ENCODE peak calls at places on chromosomes 4 and X, in ten cellular contexts. O, Y, U, Q, A, M, S, J, I and D are unnamed samples. For H3K27me3 and H3K36me3, the result is how much of the 10 kb centered on the place peaks cover.

GRCh38 chr4:10093801-10094552 is 22.6 kb downstream of the WDR1 start:
- DNase-seq in I (no peak), U (no peak), M (no peak), Y (peak), A (no peak), J (peak), S (no peak), O (peak), Q (no peak), D (peak)

GRCh38 chr4:101411926-101412325 is 64.6 kb upstream of the PPP3CA start:
- DNase-seq in I (no peak), Q (no peak), J (no peak), S (no peak), U (no peak), M (no peak), A (no peak), Y (no peak), O (no peak), D (peak)

GRCh38 chr4:1072830-1073446 is 40.4 kb downstream of the RNF212 start:
- DNase-seq in J (peak), Q (peak), O (no peak), S (peak), I (peak), A (peak), Y (peak), U (peak), M (peak), D (peak)

GRCh38 chr4:55635760-55636621 is at the start of gene NMU:
- DNase-seq in J (no peak), U (no peak), M (peak), O (peak), Q (no peak), I (peak), Y (peak), S (peak), A (peak), D (peak)

GRCh38 chr4:83618431-83618830 is 82.5 kb downstream of the GPAT3 start:
- DNase-seq in M (peak), O (peak), Q (no peak), U (no peak), A (no peak), J (peak), Y (peak), S (no peak), I (no peak), D (peak)

GRCh38 chr4:113837397-113837796 is 75.9 kb upstream of the CAMK2D start:
- DNase-seq in A (no peak), I (no peak), U (no peak), Y (peak), S (no peak), O (no peak), M (no peak), J (peak), Q (no peak), D (peak)

GRCh38 chr4:189092596-189092995 is 848.1 kb upstream of the FRG1 start:
- DNase-seq in S (no peak), Q (no peak), I (no peak), U (no peak), A (no peak), Y (no peak), J (peak), O (no peak), M (no peak), D (no peak)

GRCh38 chr4:28378109-28378830 is 1517.6 kb downstream of the STIM2 start:
- DNase-seq in U (no peak), A (no peak), O (no peak), S (no peak), Q (no peak), J (no peak), Y (no peak), I (no peak), M (no peak), D (no peak)

GRCh38 chr4:879730-880079 is 52.4 kb downstream of the GAK start:
- DNase-seq in S (no peak), Q (no peak), M (no peak), O (no peak), J (no peak), A (no peak), U (no peak), I (no peak), Y (no peak), D (no peak)

GRCh38 chrX:7205037-7205577 is 57.2 kb upstream of the PUDP start:
- DNase-seq in J (no peak), I (no peak), U (no peak), S (no peak), A (no peak), Y (no peak), M (no peak), Q (no peak), O (no peak), D (no peak)

GRCh38 chrX:40415675-40416074 is 165.1 kb upstream of the ATP6AP2 start:
- DNase-seq in A (no peak), Q (no peak), S (peak), Y (no peak), M (no peak), I (no peak), U (no peak), O (no peak), J (no peak), D (no peak)

GRCh38 chr4:73139991-73140390 is 70.5 kb upstream of the COX18 start:
- DNase-seq in O (no peak), Q (no peak), A (no peak), M (no peak), U (no peak), Y (no peak), S (no peak), J (peak), I (no peak), D (no peak)

GRCh38 chr4:13261486-13262257 is 222.5 kb downstream of the RAB28 start:
- DNase-seq in Q (no peak), Y (no peak), O (no peak), A (no peak), J (no peak), I (no peak), M (no peak), U (no peak), S (no peak), D (no peak)

GRCh38 chr4:52173470-52174055 is 122.5 kb downstream of the SPATA18 start:
- DNase-seq in U (no peak), Q (no peak), M (no peak), O (peak), J (no peak), Y (no peak), S (no peak), A (peak), I (peak), D (no peak)

GRCh38 chr4:6938758-6939201 is 29.2 kb downstream of the TBC1D14 start:
- DNase-seq in O (peak), A (peak), U (no peak), M (no peak), I (peak), J (no peak), Y (no peak), S (no peak), Q (no peak), D (no peak)

GRCh38 chr4:56976878-56977320 is 507 bp downstream of the NOA1 start:
- DNase-seq in O (no peak), S (peak), A (peak), I (peak), Q (no peak), Y (peak), U (peak), J (no peak), M (peak), D (peak)

GRCh38 chr4:33628296-33628695 is 2616.0 kb downstream of the ARAP2 start:
- DNase-seq in J (no peak), Y (no peak), S (no peak), O (no peak), M (no peak), A (no peak), Q (no peak), I (no peak), U (no peak), D (no peak)

GRCh38 chrX:42740456-42740855 is 37.5 kb downstream of the PPP1R2C start:
- DNase-seq in U (no peak), I (no peak), A (no peak), J (no peak), O (no peak), S (no peak), Q (no peak), M (no peak), Y (no peak), D (no peak)

GRCh38 chr4:174926958-174927357 is 8.8 kb downstream of the ADAM29 start:
- DNase-seq in M (no peak), I (no peak), O (no peak), Y (no peak), S (no peak), Q (no peak), J (no peak), A (no peak), U (no peak), D (peak)

GRCh38 chrX:24294619-24295018 is 19.2 kb downstream of the SUPT20HL2 start:
- DNase-seq in O (no peak), I (peak), S (peak), Y (peak), J (no peak), M (no peak), Q (no peak), U (no peak), A (no peak), D (no peak)

GRCh38 chr4:164700471-164700870 is 53.5 kb upstream of the SMIM31 start:
- DNase-seq in J (no peak), I (peak), A (no peak), Y (no peak), Q (no peak), M (no peak), U (no peak), S (peak), O (no peak), D (peak)

GRCh38 chr4:113593400-113594230 is 167.9 kb downstream of the CAMK2D start:
- DNase-seq in Y (no peak), I (no peak), U (no peak), A (no peak), S (no peak), Q (no peak), O (no peak), M (no peak), J (no peak), D (no peak)

GRCh38 chr4:119517361-119518229 is 111.0 kb downstream of the PDE5A start:
- DNase-seq in I (no peak), Y (peak), M (no peak), J (peak), U (no peak), S (no peak), A (no peak), Q (no peak), O (no peak), D (no peak)

GRCh38 chr4:114997596-114997995 is 115.8 kb downstream of the NDST4 start:
- DNase-seq in O (no peak), U (no peak), S (no peak), Y (no peak), I (no peak), J (no peak), M (no peak), A (no peak), Q (no peak), D (peak)

GRCh38 chrX:133722756-133723155 is 262.6 kb downstream of the GPC3 start:
- DNase-seq in Y (no peak), M (no peak), U (no peak), I (no peak), S (no peak), O (no peak), J (no peak), A (no peak), Q (no peak), D (no peak)

GRCh38 chr4:176186721-176187395 is 8.5 kb downstream of the SPATA4 start:
- DNase-seq in I (no peak), U (no peak), S (no peak), A (no peak), O (no peak), M (no peak), Q (no peak), Y (no peak), J (no peak), D (no peak)

GRCh38 chrX:25144043-25144940 is 128.5 kb upstream of the ARX start:
- DNase-seq in O (peak), M (peak), Y (peak), I (peak), J (peak), Q (peak), A (peak), U (no peak), S (peak), D (peak)

GRCh38 chr4:91936301-91936700 is 367.5 kb upstream of the GRID2 start:
- DNase-seq in S (no peak), M (no peak), Q (no peak), I (peak), A (no peak), U (no peak), O (no peak), Y (peak), J (peak), D (peak)

GRCh38 chr4:182695842-182696241 is 221.3 kb downstream of the DCTD start:
- DNase-seq in A (no peak), Y (no peak), U (no peak), Q (no peak), S (no peak), M (no peak), J (peak), O (no peak), I (no peak), D (peak)

GRCh38 chr4:1368421-1369090 is 21.5 kb downstream of the UVSSA start:
- DNase-seq in J (no peak), U (no peak), A (peak), I (no peak), Q (no peak), Y (no peak), S (peak), O (no peak), M (peak), D (no peak)

GRCh38 chr4:1414831-1415680 is 8.8 kb upstream of the NKX1-1 start:
- DNase-seq in M (no peak), Q (no peak), O (peak), Y (peak), A (no peak), J (no peak), S (no peak), I (peak), U (no peak), D (no peak)

GRCh38 chrX:20680998-20681397 is 414.3 kb upstream of the RPS6KA3 start:
- DNase-seq in S (no peak), J (no peak), U (no peak), Q (no peak), O (no peak), A (no peak), Y (no peak), M (no peak), I (no peak), D (peak)

GRCh38 chr4:15161439-15161838 is 159.2 kb downstream of the CPEB2 start:
- DNase-seq in J (no peak), Y (no peak), S (no peak), O (no peak), U (no peak), Q (no peak), M (no peak), I (no peak), A (no peak), D (no peak)

GRCh38 chr4:15162046-15162445 is 159.8 kb downstream of the CPEB2 start:
- DNase-seq in S (no peak), Y (no peak), J (no peak), Q (no peak), O (no peak), M (no peak), A (no peak), I (no peak), U (no peak), D (no peak)

GRCh38 chr4:15163284-15163645 is 161.0 kb downstream of the CPEB2 start:
- DNase-seq in J (no peak), M (no peak), S (no peak), O (no peak), A (no peak), U (no peak), Q (no peak), I (no peak), Y (no peak), D (no peak)

GRCh38 chr4:15164571-15164970 is 162.3 kb downstream of the CPEB2 start:
- DNase-seq in A (no peak), U (no peak), O (no peak), M (no peak), J (peak), S (no peak), Q (no peak), I (no peak), Y (no peak), D (peak)

GRCh38 chr4:15162465-15163283 is 160.4 kb downstream of the CPEB2 start:
- DNase-seq in I (no peak), U (no peak), Y (peak), S (no peak), O (no peak), M (no peak), J (peak), Q (no peak), A (no peak), D (peak)
- TF ChIP-seq CTCF in I (peak), U (peak), Y (peak), S (peak), O (peak), M (peak), J (peak), Q (peak), A (peak), D (peak)

GRCh38 chr4:139839664-139840063 is 174.0 kb downstream of the MGST2 start:
- DNase-seq in Y (no peak), S (peak), Q (no peak), A (no peak), J (no peak), M (no peak), I (no peak), U (no peak), O (no peak), D (no peak)
- H3K27me3 ChIP-seq in Y (under half), S (under half), Q (under half), A (under half), J (under half), M (under half), I (under half), U (under half), O (under half), D (under half)

GRCh38 chrX:154363706-154364439 is 10.6 kb downstream of the FLNA start:
- DNase-seq in Q (no peak), S (no peak), I (no peak), Y (no peak), J (no peak), U (no peak), M (no peak), O (no peak), A (no peak), D (no peak)
- H3K36me3 ChIP-seq in Q (under half), S (half or more), I (under half), Y (under half), J (half or more), U (half or more), M (under half), O (under half), A (half or more), D (half or more)

GRCh38 chr4:183838987-183839712 is 66.0 kb upstream of the STOX2 start:
- DNase-seq in J (peak), U (no peak), I (no peak), S (no peak), Q (no peak), A (no peak), Y (peak), O (no peak), M (no peak), D (peak)
- TF ChIP-seq CTCF in J (peak), U (no peak), I (no peak), S (peak), Q (no peak), A (no peak), Y (peak), O (no peak), M (peak), D (peak)

DNA sequence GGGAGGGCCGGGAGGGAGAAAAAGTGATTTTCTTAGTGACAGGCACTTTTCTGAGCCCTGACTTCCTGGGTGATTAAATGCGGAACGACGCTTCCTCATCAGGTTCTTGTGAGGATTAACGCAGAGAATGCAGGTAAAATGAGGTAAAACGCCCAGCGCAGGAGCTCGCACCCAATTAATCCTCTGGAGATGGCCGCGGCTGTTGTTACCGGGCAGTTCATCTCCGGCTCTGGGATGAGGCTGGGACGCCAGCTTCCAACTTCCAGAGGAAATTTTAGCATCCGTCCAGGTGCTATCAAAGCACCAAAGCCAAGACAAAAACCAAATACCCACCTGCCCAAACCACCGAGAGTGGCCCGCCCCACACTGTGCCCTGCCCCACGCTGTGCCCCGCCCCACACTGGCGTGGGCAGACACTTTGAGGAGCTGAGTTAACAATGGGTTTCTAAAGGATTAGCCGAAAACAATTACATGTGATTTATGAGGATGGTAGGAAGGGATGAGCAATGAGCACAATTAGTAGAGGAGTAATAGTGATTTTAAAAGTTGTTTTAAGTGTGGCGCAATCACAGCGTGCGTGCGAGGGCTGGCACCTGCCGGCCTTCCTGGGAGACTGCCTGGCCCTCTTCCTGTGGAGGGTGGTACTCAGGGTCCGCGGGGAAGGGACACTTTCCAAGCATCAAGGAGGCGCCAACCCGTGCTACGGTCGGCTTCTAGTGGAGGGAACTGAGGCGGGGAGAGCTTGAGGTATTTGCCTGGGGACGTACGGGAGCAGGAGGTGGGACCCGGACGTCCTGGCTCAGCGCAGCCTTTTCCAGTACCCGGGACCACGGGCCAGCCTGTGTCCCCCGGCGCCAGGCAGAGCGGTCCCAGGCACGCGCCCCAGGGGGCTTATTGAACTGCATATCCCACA is 41.6 kb upstream of the ADRA2C start:
- DNase-seq in U (no peak), I (no peak), S (no peak), A (no peak), O (peak), Q (no peak), Y (no peak), M (no peak), J (no peak), D (no peak)
- H3K27me3 ChIP-seq in U (under half), I (under half), S (under half), A (under half), O (under half), Q (under half), Y (under half), M (under half), J (half or more), D (under half)

GRCh38 chr4:2497931-2498330 is 29.0 kb downstream of the RNF4 start:
- DNase-seq in I (no peak), Q (no peak), U (no peak), S (no peak), A (no peak), M (no peak), J (no peak), Y (no peak), O (no peak), D (no peak)

GRCh38 chr4:2494992-2495391 is 26.1 kb downstream of the RNF4 start:
- DNase-seq in M (no peak), Y (no peak), I (no peak), U (no peak), J (no peak), O (no peak), Q (no peak), S (no peak), A (no peak), D (no peak)

GRCh38 chr4:2500547-2500946 is 31.6 kb downstream of the RNF4 start:
- DNase-seq in O (no peak), J (peak), A (no peak), Y (no peak), M (no peak), U (no peak), Q (no peak), I (no peak), S (no peak), D (no peak)

GRCh38 chr4:2501034-2501594 is 32.2 kb downstream of the RNF4 start:
- DNase-seq in U (no peak), S (no peak), A (no peak), I (no peak), Q (no peak), M (no peak), J (no peak), O (no peak), Y (no peak), D (no peak)

DNA sequence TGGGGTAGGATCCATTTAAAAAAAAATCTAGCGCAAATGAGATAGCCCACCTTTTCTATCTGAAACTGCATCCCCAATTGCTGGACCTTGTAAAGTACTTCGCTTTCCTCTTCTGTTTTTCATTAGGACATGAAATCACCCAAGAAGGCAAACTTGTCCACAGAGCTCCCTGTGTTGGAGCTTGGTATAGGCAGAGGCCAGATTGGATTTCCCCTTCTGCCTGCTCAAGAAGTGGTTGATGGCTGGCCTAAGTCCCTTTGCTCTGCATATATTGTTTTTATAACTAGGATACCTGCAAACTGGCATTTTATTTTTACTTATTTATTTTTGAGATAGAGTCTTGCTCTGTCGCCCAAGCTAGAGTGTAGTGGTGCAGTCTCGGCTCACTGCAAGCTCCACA is 28.4 kb downstream of the RNF4 start:
- DNase-seq in U (no peak), A (no peak), I (no peak), Y (no peak), S (no peak), J (no peak), O (no peak), M (no peak), Q (no peak), D (no peak)
- H3K36me3 ChIP-seq in U (under half), A (half or more), I (under half), Y (under half), S (half or more), J (half or more), O (half or more), M (under half), Q (under half), D (under half)

DNA sequence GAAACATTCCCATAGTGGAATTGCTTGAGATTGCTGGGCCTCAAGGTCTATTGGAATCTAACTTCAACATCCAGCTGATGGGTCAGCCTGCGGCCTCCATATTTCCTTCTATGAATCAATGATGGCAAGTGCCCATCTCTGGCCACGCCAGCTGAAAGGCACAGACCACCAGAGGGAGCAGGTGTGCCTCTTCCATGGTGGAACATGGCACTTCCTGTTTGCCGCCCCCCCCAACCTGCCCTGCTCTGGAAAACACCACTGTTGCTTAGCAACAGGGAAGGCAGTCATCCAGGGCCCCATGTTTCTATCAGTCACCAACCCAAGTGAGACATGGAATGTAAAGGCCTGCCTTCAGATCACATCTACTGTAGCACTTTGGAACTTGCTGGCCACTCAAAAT is 11.6 kb downstream of the PAGE4 start:
- DNase-seq in O (peak), Y (peak), A (no peak), J (peak), Q (peak), S (peak), I (peak), U (no peak), M (peak), D (peak)
- TF ChIP-seq CTCF in O (no peak), Y (peak), A (no peak), J (peak), Q (no peak), S (peak), I (no peak), U (no peak), M (peak), D (peak)